ENCODE peak calls at places on chromosomes 2 and 18, in four cellular contexts. S is mesendoderm, U is IMR-90, L is H1. V is an unnamed sample.

GRCh38 chr2:168246483-168247340 is 683 bp downstream of the STK39 start:
- DNase-seq in S (peak), U (peak), L (peak), V (peak)

GRCh38 chr2:70930371-70931329 is 5.0 kb upstream of the ATP6V1B1 start:
- DNase-seq in S (no peak), U (no peak), L (peak), V (peak)

GRCh38 chr2:165837122-165837521 is 43.1 kb upstream of the GALNT3 start:
- DNase-seq in S (peak), U (peak), L (no peak), V (no peak)

GRCh38 chr2:99448556-99448955 is 41.3 kb downstream of the REV1 start:
- DNase-seq in S (no peak), U (peak), L (no peak), V (no peak)

GRCh38 chr2:230627806-230628724 is 84.6 kb upstream of the CAB39 start:
- DNase-seq in S (peak), U (peak), L (no peak), V (no peak)

GRCh38 chr2:102826904-102827303 is 65.1 kb downstream of the TMEM182 start:
- DNase-seq in S (peak), U (peak), L (no peak), V (no peak)

GRCh38 chr2:237590272-237591020 is at the start of gene RAB17:
- DNase-seq in S (peak), U (peak), L (no peak), V (peak)

GRCh38 chr2:56127013-56127772 is 56.6 kb upstream of the CCDC85A start:
- DNase-seq in S (no peak), U (no peak), L (no peak), V (no peak)

GRCh38 chr2:64654063-64654811 is 524 bp upstream of the SERTAD2 start:
- DNase-seq in S (peak), U (peak), L (peak), V (peak)

GRCh38 chr18:50839996-50840395 is 20.2 kb upstream of the MRO start:
- DNase-seq in S (no peak), U (no peak), L (no peak), V (no peak)

GRCh38 chr18:36264283-36264682 is 33.2 kb upstream of the FHOD3 start:
- DNase-seq in S (no peak), U (no peak), L (no peak), V (no peak)

GRCh38 chr2:238739668-238740067 is 108.2 kb upstream of the TWIST2 start:
- DNase-seq in S (no peak), U (no peak), L (no peak), V (no peak)

GRCh38 chr2:214100488-214100887 is 310.4 kb upstream of the VWC2L start:
- DNase-seq in S (no peak), U (no peak), L (no peak), V (no peak)

GRCh38 chr18:78682716-78683115 is 296.9 kb upstream of the SALL3 start:
- DNase-seq in S (no peak), U (no peak), L (no peak), V (no peak)

GRCh38 chr2:100482741-100483140 is 12.5 kb downstream of the NMS start:
- DNase-seq in S (peak), U (no peak), L (no peak), V (peak)

GRCh38 chr18:9824474-9824832 is 61.3 kb upstream of the TXNDC2 start:
- DNase-seq in S (no peak), U (peak), L (no peak), V (no peak)

GRCh38 chr18:3319399-3319798 is 57.5 kb downstream of the MYL12B start:
- DNase-seq in S (no peak), U (no peak), L (no peak), V (no peak)

GRCh38 chr2:169372561-169372960 is 10.2 kb upstream of the LRP2 start:
- DNase-seq in S (no peak), U (no peak), L (no peak), V (no peak)

GRCh38 chr2:2635025-2635528 is 304.0 kb upstream of the MYT1L start:
- DNase-seq in S (no peak), U (no peak), L (no peak), V (no peak)

GRCh38 chr2:94871226-94872087 is at the start of gene TEKT4:
- DNase-seq in S (peak), U (no peak), L (peak), V (peak)

GRCh38 chr2:234792566-234792965 is 159.3 kb upstream of the SH3BP4 start:
- DNase-seq in S (no peak), U (no peak), L (peak), V (no peak)

GRCh38 chr2:219274392-219274921 is 4.7 kb upstream of the DNAJB2 start:
- DNase-seq in S (peak), U (peak), L (no peak), V (peak)

GRCh38 chr2:198900141-198900540 is 557.6 kb downstream of the SATB2 start:
- DNase-seq in S (no peak), U (no peak), L (no peak), V (no peak)

GRCh38 chr2:12787891-12788783 is 71.4 kb downstream of the TRIB2 start:
- DNase-seq in S (no peak), U (peak), L (no peak), V (no peak)

GRCh38 chr2:172326211-172326509 is 101.2 kb upstream of the ITGA6 start:
- DNase-seq in S (no peak), U (no peak), L (no peak), V (no peak)

GRCh38 chr2:219625179-219625578 is 2.3 kb upstream of the SLC4A3 start:
- DNase-seq in S (no peak), U (no peak), L (no peak), V (no peak)

GRCh38 chr2:184562532-184562931 is 35.8 kb upstream of the ZNF804A start:
- DNase-seq in S (no peak), U (peak), L (no peak), V (no peak)

GRCh38 chr2:60948926-60949579 is 67.7 kb downstream of the REL start:
- DNase-seq in S (no peak), U (peak), L (no peak), V (no peak)

GRCh38 chr18:8253943-8254342 is 355.3 kb upstream of the RAB12 start:
- DNase-seq in S (no peak), U (no peak), L (no peak), V (no peak)

GRCh38 chr2:16614314-16614860 is 51.2 kb downstream of the CYRIA start:
- DNase-seq in S (peak), U (peak), L (no peak), V (no peak)

GRCh38 chr2:16615246-16615645 is 50.4 kb downstream of the CYRIA start:
- DNase-seq in S (no peak), U (no peak), L (no peak), V (no peak)

GRCh38 chr2:16612490-16612889 is 53.1 kb downstream of the CYRIA start:
- DNase-seq in S (no peak), U (no peak), L (no peak), V (no peak)

GRCh38 chr2:16615687-16616615 is 49.7 kb downstream of the CYRIA start:
- DNase-seq in S (peak), U (no peak), L (no peak), V (peak)

GRCh38 chr2:16613475-16613874 is 52.2 kb downstream of the CYRIA start:
- DNase-seq in S (peak), U (no peak), L (no peak), V (no peak)
- H4K5ac ChIP-seq in S (no peak), U (no peak), L (no peak), V (no peak)

GRCh38 chr2:120176526-120176925 is 46.7 kb downstream of the TMEM185B start:
- DNase-seq in S (no peak), U (no peak), L (no peak), V (no peak)

GRCh38 chr2:120180066-120180465 is 43.1 kb downstream of the TMEM185B start:
- DNase-seq in S (peak), U (no peak), L (no peak), V (no peak)

GRCh38 chr2:120175000-120175581 is 48.1 kb downstream of the TMEM185B start:
- DNase-seq in S (peak), U (peak), L (no peak), V (no peak)

GRCh38 chr2:120177011-120177621 is 46.1 kb downstream of the TMEM185B start:
- DNase-seq in S (peak), U (no peak), L (no peak), V (peak)

GRCh38 chr2:120177973-120178372 is 45.2 kb downstream of the TMEM185B start:
- DNase-seq in S (no peak), U (no peak), L (no peak), V (no peak)
- H4K5ac ChIP-seq in S (no peak), U (no peak), L (no peak), V (no peak)

DNA sequence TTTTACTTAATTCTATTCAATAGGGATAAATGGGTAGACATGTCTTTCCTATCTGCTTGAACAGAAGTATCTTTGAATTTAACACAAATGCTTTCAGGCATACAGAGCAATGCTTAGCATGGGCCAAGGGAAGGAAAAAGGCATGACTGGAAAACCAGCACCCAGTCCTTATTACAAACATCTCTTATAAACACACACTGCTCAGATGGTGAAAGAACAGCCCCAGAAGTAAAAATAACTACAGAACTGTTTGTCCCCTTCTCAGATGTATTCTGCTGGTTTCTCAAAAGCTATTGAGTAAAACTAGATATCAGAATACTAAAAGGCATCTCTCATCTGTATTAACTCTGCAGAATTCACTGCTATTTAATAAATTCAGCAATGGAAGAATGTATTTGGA is 4.5 kb upstream of the THNSL2 start:
- DNase-seq in S (no peak), U (no peak), L (no peak), V (no peak)
- H4K5ac ChIP-seq in S (no peak), U (no peak), L (no peak), V (no peak)

GRCh38 chr2:38634684-38635083 is 31.2 kb upstream of the GALM start:
- DNase-seq in S (no peak), U (no peak), L (no peak), V (no peak)
- H4K5ac ChIP-seq in S (no peak), U (no peak), L (no peak), V (no peak)

DNA sequence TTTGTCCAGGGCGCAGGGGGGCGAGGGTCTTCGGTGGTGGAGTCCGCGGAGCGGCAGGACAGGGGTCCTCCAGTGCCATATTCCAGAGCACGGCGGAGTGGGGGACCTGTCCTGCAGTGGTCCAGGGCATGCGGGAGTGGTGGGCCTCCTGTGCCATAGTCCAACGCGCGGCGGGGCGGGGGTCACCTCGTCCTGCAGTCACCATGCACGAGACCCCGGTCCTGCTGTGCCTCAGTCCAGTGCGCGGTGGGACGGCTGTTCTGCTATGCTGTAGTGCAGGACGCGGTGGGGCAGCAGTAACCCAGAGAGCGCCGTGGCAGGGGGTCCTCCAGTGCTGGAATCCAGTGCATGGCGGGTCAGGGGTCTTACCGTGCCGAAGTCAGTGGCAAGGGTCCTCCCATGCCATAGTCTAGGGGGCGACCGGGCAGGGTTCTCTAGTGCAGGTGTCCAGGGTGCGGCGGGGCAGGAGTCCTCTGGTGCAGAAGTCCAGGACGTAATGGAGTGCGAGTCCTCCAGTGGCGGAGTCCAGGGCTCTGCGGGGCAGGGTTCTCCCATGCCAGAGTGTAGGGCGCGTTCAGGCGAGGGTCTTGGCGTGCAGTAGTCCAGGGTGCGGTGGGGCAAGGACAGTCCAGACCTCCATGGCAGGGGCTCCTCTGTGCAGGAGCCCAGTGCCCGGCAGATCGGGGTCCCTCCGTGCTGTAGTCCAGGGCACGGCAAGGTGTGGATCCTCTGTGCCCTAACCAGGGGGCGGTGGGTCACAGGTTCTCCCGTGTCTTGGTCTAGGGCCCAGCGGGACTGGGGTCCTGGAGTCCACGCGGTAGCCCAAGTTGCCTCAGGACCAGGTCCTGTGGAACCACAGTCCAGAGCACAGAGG is 130.4 kb downstream of the CCDC74A start:
- DNase-seq in S (no peak), U (no peak), L (no peak), V (no peak)
- H4K5ac ChIP-seq in S (no peak), U (no peak), L (no peak), V (no peak)

DNA sequence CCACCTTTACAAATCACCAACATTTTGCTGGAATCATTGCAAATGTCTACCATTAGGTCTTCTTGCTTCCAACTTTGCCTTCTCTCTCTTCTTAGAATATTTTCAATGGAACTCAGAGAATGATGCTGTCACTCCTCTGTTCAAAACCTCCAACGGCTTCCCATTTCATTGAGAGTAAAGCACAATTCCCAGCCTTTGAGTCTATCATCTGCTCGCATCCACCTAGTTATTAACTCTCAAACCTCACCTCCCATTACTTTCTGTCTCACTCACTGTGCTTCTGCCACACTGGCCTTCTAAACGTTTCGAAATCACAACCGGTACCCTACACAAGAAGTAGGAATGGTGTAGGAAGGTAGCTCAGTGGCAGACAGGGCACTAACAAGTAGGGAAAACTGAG is 40.0 kb downstream of the ROCK2 start:
- DNase-seq in S (no peak), U (no peak), L (no peak), V (no peak)
- H4K5ac ChIP-seq in S (no peak), U (no peak), L (no peak), V (no peak)

GRCh38 chr18:74440808-74441427 is 16.2 kb downstream of the DIPK1C start:
- DNase-seq in S (no peak), U (no peak), L (no peak), V (no peak)

GRCh38 chr18:74434466-74434865 is 22.6 kb downstream of the DIPK1C start:
- DNase-seq in S (no peak), U (no peak), L (no peak), V (no peak)

GRCh38 chr18:74435740-74436139 is 21.4 kb downstream of the DIPK1C start:
- DNase-seq in S (no peak), U (no peak), L (no peak), V (no peak)

GRCh38 chr18:74430811-74431571 is 26.1 kb downstream of the DIPK1C start:
- DNase-seq in S (no peak), U (no peak), L (no peak), V (no peak)

GRCh38 chr18:74436158-74436755 is 20.9 kb downstream of the DIPK1C start:
- DNase-seq in S (no peak), U (no peak), L (no peak), V (peak)
- H4K5ac ChIP-seq in S (no peak), U (no peak), L (no peak), V (no peak)

DNA sequence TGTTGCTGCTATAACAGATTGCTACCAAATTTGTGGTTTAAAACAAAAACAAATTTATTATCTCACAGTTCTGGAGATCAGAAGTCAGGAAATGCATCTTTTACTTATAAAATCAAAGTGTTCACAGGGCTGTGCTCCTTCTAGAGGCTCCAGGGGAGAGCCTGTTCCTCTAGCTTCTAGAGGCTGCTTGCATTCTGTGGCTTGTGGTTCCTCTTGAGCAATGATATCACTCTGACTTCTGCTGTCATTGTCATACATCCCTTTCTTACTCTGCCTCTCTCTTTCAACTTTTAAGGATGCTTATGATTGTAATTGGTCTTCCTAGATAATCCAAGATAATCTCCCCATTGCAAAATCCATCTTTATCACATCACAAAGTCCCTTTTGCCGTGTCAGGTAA is 6.1 kb upstream of the DCC start:
- DNase-seq in S (no peak), U (no peak), L (no peak), V (no peak)
- H4K5ac ChIP-seq in S (no peak), U (no peak), L (no peak), V (no peak)

DNA sequence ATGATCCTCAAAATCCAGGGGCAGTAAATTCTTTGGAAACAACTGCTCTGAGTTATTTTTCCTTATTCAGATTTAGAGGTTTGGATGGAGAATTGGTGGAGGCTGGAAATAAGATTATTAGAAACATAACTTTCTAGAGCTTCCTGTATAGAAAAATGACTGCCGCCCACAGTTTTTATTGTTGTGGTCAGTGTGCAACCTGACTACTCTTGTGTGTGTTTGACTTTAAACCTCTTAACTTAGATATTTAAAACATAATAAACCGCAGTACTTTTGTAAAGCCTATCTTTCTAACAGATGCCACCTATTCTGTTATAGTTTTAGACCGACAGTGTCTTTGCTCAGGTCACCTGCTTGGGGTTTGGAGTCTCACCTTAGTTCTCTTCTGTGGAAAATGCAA is 115.4 kb upstream of the BCL2L11 start:
- DNase-seq in S (no peak), U (no peak), L (no peak), V (no peak)
- H4K5ac ChIP-seq in S (no peak), U (no peak), L (no peak), V (no peak)